ENCODE peak calls at places on chromosomes 3 and 15, in ten cellular contexts. One of them, this sample, is unnamed.

GRCh38 chr3:60365360-60365759 is 885.9 kb downstream of the FHIT start:
- DNase-seq in G401: no peak
- DNase-seq in GM03348: peak
- DNase-seq in foreskin fibroblast: no peak
- DNase-seq in HS-27A: no peak
- DNase-seq in lower lobe of right lung: no peak
- DNase-seq in Right ventricle myocardium superior: no peak
- DNase-seq in dermis microvascular lymphatic vessel endothelial cell: no peak
- DNase-seq in stimulated activated CD4-positive, alpha-beta T cell treated with anti-CD3 and anti-CD28 coated beads, Interleukin-12 subunit alpha, Interleukin-12 subunit beta, amount 100 ng/mL, for 48 hours: no peak
- DNase-seq in aorta: no peak
- DNase-seq in this sample: no peak

GRCh38 chr3:176767385-176767784 is 429.9 kb downstream of the TBL1XR1 start:
- DNase-seq in aorta: peak
- DNase-seq in Right ventricle myocardium superior: no peak
- DNase-seq in HS-27A: peak
- DNase-seq in dermis microvascular lymphatic vessel endothelial cell: no peak
- DNase-seq in GM03348: peak
- DNase-seq in lower lobe of right lung: no peak
- DNase-seq in G401: no peak
- DNase-seq in stimulated activated CD4-positive, alpha-beta T cell treated with anti-CD3 and anti-CD28 coated beads, Interleukin-12 subunit alpha, Interleukin-12 subunit beta, amount 100 ng/mL, for 48 hours: no peak
- DNase-seq in foreskin fibroblast: peak
- DNase-seq in this sample: no peak

GRCh38 chr3:81799403-81799802 is 38.0 kb upstream of the GBE1 start:
- DNase-seq in aorta: no peak
- DNase-seq in Right ventricle myocardium superior: no peak
- DNase-seq in dermis microvascular lymphatic vessel endothelial cell: no peak
- DNase-seq in lower lobe of right lung: no peak
- DNase-seq in G401: no peak
- DNase-seq in HS-27A: no peak
- DNase-seq in GM03348: peak
- DNase-seq in foreskin fibroblast: peak
- DNase-seq in stimulated activated CD4-positive, alpha-beta T cell treated with anti-CD3 and anti-CD28 coated beads, Interleukin-12 subunit alpha, Interleukin-12 subunit beta, amount 100 ng/mL, for 48 hours: no peak
- DNase-seq in this sample: no peak

GRCh38 chr3:196947136-196947859 is 5.0 kb upstream of the NCBP2 start:
- DNase-seq in GM03348: peak
- DNase-seq in HS-27A: no peak
- DNase-seq in stimulated activated CD4-positive, alpha-beta T cell treated with anti-CD3 and anti-CD28 coated beads, Interleukin-12 subunit alpha, Interleukin-12 subunit beta, amount 100 ng/mL, for 48 hours: no peak
- DNase-seq in foreskin fibroblast: no peak
- DNase-seq in lower lobe of right lung: no peak
- DNase-seq in dermis microvascular lymphatic vessel endothelial cell: no peak
- DNase-seq in G401: no peak
- DNase-seq in Right ventricle myocardium superior: no peak
- DNase-seq in aorta: no peak
- DNase-seq in this sample: no peak

GRCh38 chr15:33623010-33623409 is 312.2 kb downstream of the RYR3 start:
- DNase-seq in lower lobe of right lung: no peak
- DNase-seq in aorta: no peak
- DNase-seq in GM03348: no peak
- DNase-seq in foreskin fibroblast: no peak
- DNase-seq in dermis microvascular lymphatic vessel endothelial cell: no peak
- DNase-seq in HS-27A: no peak
- DNase-seq in stimulated activated CD4-positive, alpha-beta T cell treated with anti-CD3 and anti-CD28 coated beads, Interleukin-12 subunit alpha, Interleukin-12 subunit beta, amount 100 ng/mL, for 48 hours: no peak
- DNase-seq in Right ventricle myocardium superior: no peak
- DNase-seq in G401: no peak
- DNase-seq in this sample: no peak

GRCh38 chr15:100230784-100231183 is 111.0 kb downstream of the ADAMTS17 start:
- DNase-seq in HS-27A: no peak
- DNase-seq in GM03348: no peak
- DNase-seq in aorta: no peak
- DNase-seq in lower lobe of right lung: no peak
- DNase-seq in dermis microvascular lymphatic vessel endothelial cell: no peak
- DNase-seq in foreskin fibroblast: no peak
- DNase-seq in stimulated activated CD4-positive, alpha-beta T cell treated with anti-CD3 and anti-CD28 coated beads, Interleukin-12 subunit alpha, Interleukin-12 subunit beta, amount 100 ng/mL, for 48 hours: no peak
- DNase-seq in G401: peak
- DNase-seq in Right ventricle myocardium superior: no peak
- DNase-seq in this sample: peak

GRCh38 chr15:94263341-94264273 is 32.2 kb downstream of the MCTP2 start:
- DNase-seq in stimulated activated CD4-positive, alpha-beta T cell treated with anti-CD3 and anti-CD28 coated beads, Interleukin-12 subunit alpha, Interleukin-12 subunit beta, amount 100 ng/mL, for 48 hours: no peak
- DNase-seq in G401: no peak
- DNase-seq in aorta: no peak
- DNase-seq in foreskin fibroblast: peak
- DNase-seq in lower lobe of right lung: no peak
- DNase-seq in GM03348: peak
- DNase-seq in Right ventricle myocardium superior: no peak
- DNase-seq in dermis microvascular lymphatic vessel endothelial cell: no peak
- DNase-seq in HS-27A: no peak
- DNase-seq in this sample: no peak

GRCh38 chr15:22952826-22953579 is 27.2 kb downstream of the CYFIP1 start:
- DNase-seq in aorta: no peak
- DNase-seq in stimulated activated CD4-positive, alpha-beta T cell treated with anti-CD3 and anti-CD28 coated beads, Interleukin-12 subunit alpha, Interleukin-12 subunit beta, amount 100 ng/mL, for 48 hours: no peak
- DNase-seq in G401: peak
- DNase-seq in dermis microvascular lymphatic vessel endothelial cell: no peak
- DNase-seq in HS-27A: no peak
- DNase-seq in Right ventricle myocardium superior: no peak
- DNase-seq in foreskin fibroblast: peak
- DNase-seq in lower lobe of right lung: no peak
- DNase-seq in GM03348: peak
- DNase-seq in this sample: peak

GRCh38 chr15:92048739-92049138 is 195.2 kb downstream of the SLCO3A1 start:
- DNase-seq in Right ventricle myocardium superior: no peak
- DNase-seq in G401: no peak
- DNase-seq in aorta: no peak
- DNase-seq in GM03348: no peak
- DNase-seq in foreskin fibroblast: no peak
- DNase-seq in stimulated activated CD4-positive, alpha-beta T cell treated with anti-CD3 and anti-CD28 coated beads, Interleukin-12 subunit alpha, Interleukin-12 subunit beta, amount 100 ng/mL, for 48 hours: no peak
- DNase-seq in dermis microvascular lymphatic vessel endothelial cell: no peak
- DNase-seq in lower lobe of right lung: no peak
- DNase-seq in HS-27A: no peak
- DNase-seq in this sample: no peak

GRCh38 chr3:133792171-133792763 is 13.3 kb upstream of the SRPRB start:
- DNase-seq in HS-27A: peak
- DNase-seq in stimulated activated CD4-positive, alpha-beta T cell treated with anti-CD3 and anti-CD28 coated beads, Interleukin-12 subunit alpha, Interleukin-12 subunit beta, amount 100 ng/mL, for 48 hours: no peak
- DNase-seq in foreskin fibroblast: peak
- DNase-seq in dermis microvascular lymphatic vessel endothelial cell: no peak
- DNase-seq in GM03348: no peak
- DNase-seq in lower lobe of right lung: no peak
- DNase-seq in Right ventricle myocardium superior: no peak
- DNase-seq in G401: no peak
- DNase-seq in aorta: no peak
- DNase-seq in this sample: no peak

GRCh38 chr3:53083949-53084309 is 38.1 kb upstream of the SFMBT1 start:
- DNase-seq in GM03348: peak
- DNase-seq in dermis microvascular lymphatic vessel endothelial cell: no peak
- DNase-seq in stimulated activated CD4-positive, alpha-beta T cell treated with anti-CD3 and anti-CD28 coated beads, Interleukin-12 subunit alpha, Interleukin-12 subunit beta, amount 100 ng/mL, for 48 hours: no peak
- DNase-seq in aorta: peak
- DNase-seq in HS-27A: no peak
- DNase-seq in lower lobe of right lung: no peak
- DNase-seq in foreskin fibroblast: peak
- DNase-seq in G401: no peak
- DNase-seq in Right ventricle myocardium superior: no peak
- DNase-seq in this sample: peak

GRCh38 chr15:99453646-99454045 is 112.1 kb upstream of the MEF2A start:
- DNase-seq in aorta: no peak
- DNase-seq in G401: no peak
- DNase-seq in stimulated activated CD4-positive, alpha-beta T cell treated with anti-CD3 and anti-CD28 coated beads, Interleukin-12 subunit alpha, Interleukin-12 subunit beta, amount 100 ng/mL, for 48 hours: no peak
- DNase-seq in foreskin fibroblast: no peak
- DNase-seq in GM03348: no peak
- DNase-seq in dermis microvascular lymphatic vessel endothelial cell: no peak
- DNase-seq in Right ventricle myocardium superior: peak
- DNase-seq in HS-27A: no peak
- DNase-seq in lower lobe of right lung: no peak
- DNase-seq in this sample: no peak

GRCh38 chr15:69300129-69300588 is 1.4 kb downstream of the PAQR5 start:
- DNase-seq in stimulated activated CD4-positive, alpha-beta T cell treated with anti-CD3 and anti-CD28 coated beads, Interleukin-12 subunit alpha, Interleukin-12 subunit beta, amount 100 ng/mL, for 48 hours: no peak
- DNase-seq in lower lobe of right lung: no peak
- DNase-seq in foreskin fibroblast: no peak
- DNase-seq in G401: no peak
- DNase-seq in Right ventricle myocardium superior: no peak
- DNase-seq in dermis microvascular lymphatic vessel endothelial cell: no peak
- DNase-seq in HS-27A: no peak
- DNase-seq in aorta: peak
- DNase-seq in GM03348: no peak
- DNase-seq in this sample: no peak

GRCh38 chr3:4904801-4905695 is 74.2 kb upstream of the BHLHE40 start:
- DNase-seq in HS-27A: no peak
- DNase-seq in foreskin fibroblast: peak
- DNase-seq in lower lobe of right lung: no peak
- DNase-seq in stimulated activated CD4-positive, alpha-beta T cell treated with anti-CD3 and anti-CD28 coated beads, Interleukin-12 subunit alpha, Interleukin-12 subunit beta, amount 100 ng/mL, for 48 hours: no peak
- DNase-seq in Right ventricle myocardium superior: no peak
- DNase-seq in GM03348: peak
- DNase-seq in aorta: no peak
- DNase-seq in dermis microvascular lymphatic vessel endothelial cell: no peak
- DNase-seq in G401: no peak
- DNase-seq in this sample: no peak